ENCODE peak calls at places on chromosome 21, in seven cellular contexts. D, J, U, Y, C, X and I are unnamed samples.

GRCh38 chr21:17697474-17697873 is 84.8 kb upstream of the BTG3 start:
- DNase-seq in D (no peak), J (no peak), U (no peak), Y (no peak), C (no peak), X (no peak), I (no peak)

GRCh38 chr21:38777521-38777920 is 28.2 kb upstream of the ETS2 start:
- DNase-seq in D (no peak), J (no peak), U (no peak), Y (no peak), C (no peak), X (no peak), I (no peak)

GRCh38 chr21:17527240-17527639 is 14.4 kb downstream of the CXADR start:
- DNase-seq in D (no peak), J (no peak), U (no peak), Y (no peak), C (no peak), X (no peak), I (no peak)

GRCh38 chr21:38773108-38774061 is 32.3 kb upstream of the ETS2 start:
- DNase-seq in D (peak; percentile 81), J (peak; percentile 28), U (no peak), Y (no peak), C (no peak), X (no peak), I (peak; percentile 39)

GRCh38 chr21:27787046-27787445 is 820.2 kb upstream of the ADAMTS5 start:
- DNase-seq in D (no peak), J (no peak), U (no peak), Y (no peak), C (no peak), X (no peak), I (no peak)

GRCh38 chr21:16572032-16572431 is 842.2 kb downstream of the USP25 start:
- DNase-seq in D (no peak), J (no peak), U (no peak), Y (no peak), C (no peak), X (no peak), I (no peak)

GRCh38 chr21:36125513-36126121 is 9.3 kb upstream of the CBR3 start:
- DNase-seq in D (no peak), J (peak; percentile 72), U (no peak), Y (no peak), C (peak; percentile 48), X (peak; percentile 32), I (no peak)

GRCh38 chr21:27681841-27682240 is 715.0 kb upstream of the ADAMTS5 start:
- DNase-seq in D (no peak), J (no peak), U (no peak), Y (no peak), C (no peak), X (no peak), I (no peak)

GRCh38 chr21:26739189-26739588 is 106.0 kb downstream of the ADAMTS1 start:
- DNase-seq in D (no peak), J (no peak), U (no peak), Y (no peak), C (no peak), X (no peak), I (no peak)

GRCh38 chr21:35059742-35060141 is 10.6 kb upstream of the RUNX1 start:
- DNase-seq in D (no peak), J (no peak), U (no peak), Y (no peak), C (no peak), X (no peak), I (no peak)

GRCh38 chr21:38129711-38130110 is 127.1 kb upstream of the KCNJ15 start:
- DNase-seq in D (no peak), J (no peak), U (no peak), Y (no peak), C (no peak), X (no peak), I (no peak)

GRCh38 chr21:36150192-36150711 is 6.4 kb upstream of the DOP1B start:
- DNase-seq in D (no peak), J (peak; percentile 44), U (no peak), Y (no peak), C (no peak), X (peak; percentile 48), I (no peak)

GRCh38 chr21:19566975-19567374 is 1163.4 kb upstream of the TMPRSS15 start:
- DNase-seq in D (no peak), J (no peak), U (no peak), Y (no peak), C (no peak), X (no peak), I (no peak)

GRCh38 chr21:26115899-26116298 is 54.7 kb downstream of the APP start:
- DNase-seq in D (no peak), J (no peak), U (no peak), Y (no peak), C (no peak), X (no peak), I (no peak)

GRCh38 chr21:16908087-16908486 is 604.8 kb upstream of the CXADR start:
- DNase-seq in D (no peak), J (peak; percentile 66), U (no peak), Y (no peak), C (no peak), X (no peak), I (no peak)

GRCh38 chr21:25456672-25457071 is 150.6 kb downstream of the MRPL39 start:
- DNase-seq in D (no peak), J (no peak), U (no peak), Y (no peak), C (no peak), X (no peak), I (no peak)

GRCh38 chr21:39317134-39318090 is 4.0 kb upstream of the BRWD1 start:
- DNase-seq in D (no peak), J (peak; percentile 23), U (no peak), Y (no peak), C (no peak), X (no peak), I (no peak)

GRCh38 chr21:17712887-17713286 is 100.2 kb upstream of the BTG3 start:
- DNase-seq in D (no peak), J (no peak), U (no peak), Y (no peak), C (no peak), X (no peak), I (no peak)

GRCh38 chr21:37446552-37446951 is 80.0 kb downstream of the DYRK1A start:
- DNase-seq in D (no peak), J (peak; percentile 55), U (no peak), Y (no peak), C (no peak), X (no peak), I (no peak)

GRCh38 chr21:25569084-25569483 is 38.2 kb downstream of the MRPL39 start:
- DNase-seq in D (no peak), J (no peak), U (no peak), Y (no peak), C (no peak), X (no peak), I (no peak)

GRCh38 chr21:25944672-25945213 is 210.0 kb downstream of the GABPA start:
- DNase-seq in D (no peak), J (no peak), U (no peak), Y (no peak), C (no peak), X (no peak), I (no peak)

GRCh38 chr21:16330340-16331319 is 600.8 kb downstream of the USP25 start:
- DNase-seq in D (peak; percentile 4), J (peak; percentile 55), U (no peak), Y (no peak), C (no peak), X (no peak), I (no peak)

GRCh38 chr21:14645702-14646101 is 99.6 kb upstream of the SAMSN1 start:
- DNase-seq in D (no peak), J (no peak), U (no peak), Y (no peak), C (no peak), X (no peak), I (no peak)
- TF ChIP-seq POLR2A in D (no peak), J (no peak), U (no peak), Y (no peak), C (no peak), X (no peak), I (no peak)

DNA sequence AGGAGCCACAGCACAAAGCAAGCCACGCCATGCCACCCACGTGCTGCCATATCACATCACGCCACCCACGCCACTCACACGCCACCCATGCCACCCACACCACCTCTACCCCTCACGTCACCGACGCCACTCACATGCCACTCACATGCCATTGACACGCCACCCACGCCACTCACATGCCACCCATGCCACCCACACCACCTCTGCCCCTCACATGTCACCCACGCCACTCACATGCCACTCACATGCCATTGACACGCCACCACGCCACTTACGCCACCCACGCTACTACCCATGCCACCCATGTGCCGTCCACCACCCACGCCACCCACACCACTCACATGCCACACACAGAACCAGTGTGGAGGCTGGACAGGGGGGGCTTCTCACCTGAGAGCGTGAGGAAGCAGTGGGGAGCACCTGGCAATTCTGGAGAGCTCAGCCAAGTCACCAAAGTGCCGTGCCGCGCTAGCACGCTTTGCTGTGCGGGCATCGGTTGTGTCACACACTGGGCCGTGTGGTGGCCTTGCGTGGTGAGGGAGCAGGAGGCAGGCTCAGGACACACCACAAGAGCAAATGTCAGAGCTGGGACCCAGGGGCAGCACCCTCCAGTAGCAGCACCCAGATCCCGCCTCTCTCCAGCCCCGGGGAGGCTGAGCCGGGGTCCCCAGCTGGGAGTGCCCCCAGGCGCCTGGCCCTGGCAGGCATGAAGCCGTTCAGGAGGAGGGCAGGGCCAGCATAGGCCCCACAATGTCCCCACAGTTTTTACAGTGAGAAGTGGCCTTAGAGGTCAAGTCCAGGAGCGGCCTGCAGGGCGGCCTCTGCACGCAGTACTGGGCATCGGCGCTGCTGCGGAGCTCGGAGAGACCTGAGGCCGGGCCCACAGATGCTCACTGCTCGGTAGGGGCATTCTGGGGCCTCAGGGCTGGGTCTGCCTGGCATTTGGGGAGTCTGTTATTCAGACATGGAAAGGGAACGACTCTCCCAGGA is 70.0 kb downstream of the AGPAT3 start:
- DNase-seq in D (no peak), J (no peak), U (no peak), Y (no peak), C (no peak), X (no peak), I (no peak)
- TF ChIP-seq CTCF in D (no peak), J (no peak), U (no peak), Y (no peak), C (no peak), X (no peak), I (no peak)

GRCh38 chr21:41712730-41713129 is 54.1 kb downstream of the RIPK4 start:
- DNase-seq in D (no peak), J (no peak), U (no peak), Y (no peak), C (no peak), X (no peak), I (no peak)
- H3K4me1 ChIP-seq in D (peaks cover 4% of the 10 kb centered on the region), J (no peaks in the 10 kb centered on the region), U (peaks cover 7% of the 10 kb centered on the region), Y (peaks cover 39% of the 10 kb centered on the region), C (no peaks in the 10 kb centered on the region), X (no peaks in the 10 kb centered on the region), I (no peaks in the 10 kb centered on the region)

GRCh38 chr21:29671728-29672127 is 268.1 kb downstream of the GRIK1 start:
- DNase-seq in D (no peak), J (no peak), U (no peak), Y (no peak), C (no peak), X (no peak), I (no peak)

GRCh38 chr21:29673096-29673610 is 266.6 kb downstream of the GRIK1 start:
- DNase-seq in D (no peak), J (no peak), U (no peak), Y (no peak), C (no peak), X (no peak), I (no peak)

GRCh38 chr21:29674343-29674742 is 265.5 kb downstream of the GRIK1 start:
- DNase-seq in D (no peak), J (no peak), U (no peak), Y (no peak), C (no peak), X (no peak), I (no peak)

GRCh38 chr21:29669416-29669815 is 270.4 kb downstream of the GRIK1 start:
- DNase-seq in D (no peak), J (no peak), U (no peak), Y (no peak), C (no peak), X (no peak), I (no peak)

GRCh38 chr21:29670228-29670627 is 269.6 kb downstream of the GRIK1 start:
- DNase-seq in D (no peak), J (no peak), U (no peak), Y (no peak), C (no peak), X (no peak), I (no peak)
- TF ChIP-seq POLR2A in D (no peak), J (no peak), U (no peak), Y (no peak), C (no peak), X (no peak), I (no peak)